ENCODE peak calls at places on chromosomes 5 and 9, in five cellular contexts. D, N, O, U and G are unnamed samples. For H3K27me3 and H3K4me1, the result is how much of the 10 kb centered on the place peaks cover.

GRCh38 chr5:87113848-87114247 is 153.8 kb upstream of the RASA1 start:
- DNase-seq in D (no peak), N (no peak), O (no peak), U (no peak), G (no peak)

GRCh38 chr5:80736730-80737129 is 81.9 kb upstream of the DHFR start:
- DNase-seq in D (no peak), N (no peak), O (no peak), U (no peak), G (no peak)

GRCh38 chr9:92506184-92506857 is 24.0 kb upstream of the ASPN start:
- DNase-seq in D (no peak), N (no peak), O (peak), U (no peak), G (no peak)

GRCh38 chr9:89171231-89171630 is 7.4 kb downstream of the SHC3 start:
- DNase-seq in D (no peak), N (no peak), O (no peak), U (no peak), G (no peak)

GRCh38 chr5:168106008-168106761 is 185.3 kb upstream of the WWC1 start:
- DNase-seq in D (no peak), N (no peak), O (no peak), U (no peak), G (no peak)

GRCh38 chr5:147748590-147748989 is 33.9 kb downstream of the JAKMIP2 start:
- DNase-seq in D (no peak), N (no peak), O (no peak), U (no peak), G (no peak)

GRCh38 chr5:99191181-99191775 is 262.5 kb upstream of the CHD1 start:
- DNase-seq in D (no peak), N (no peak), O (no peak), U (no peak), G (no peak)

GRCh38 chr5:90338712-90339372 is 70.7 kb downstream of the CETN3 start:
- DNase-seq in D (no peak), N (no peak), O (no peak), U (no peak), G (no peak)

GRCh38 chr9:129184743-129185142 is 6.7 kb upstream of the IER5L start:
- DNase-seq in D (no peak), N (no peak), O (no peak), U (no peak), G (no peak)

GRCh38 chr9:15349892-15350761 is 43.1 kb upstream of the TTC39B start:
- DNase-seq in D (no peak), N (peak), O (no peak), U (no peak), G (no peak)

GRCh38 chr5:150412319-150413175 is at the start of gene CD74:
- DNase-seq in D (peak), N (peak), O (peak), U (peak), G (no peak)

GRCh38 chr5:133938039-133938821 is 30.2 kb downstream of the C5orf15 start:
- DNase-seq in D (no peak), N (peak), O (no peak), U (no peak), G (no peak)

GRCh38 chr9:89593776-89594427 is 10.9 kb upstream of the GADD45G start:
- DNase-seq in D (peak), N (peak), O (peak), U (peak), G (no peak)

GRCh38 chr5:132011561-132012384 is at the start of gene ACSL6:
- DNase-seq in D (peak), N (peak), O (peak), U (peak), G (no peak)
- H3K4me3 ChIP-seq in D (peak), N (peak), O (peak), U (peak), G (peak)

GRCh38 chr9:36997414-36997813 is 36.7 kb downstream of the PAX5 start:
- DNase-seq in D (no peak), N (no peak), O (no peak), U (no peak), G (no peak)
- H3K27me3 ChIP-seq in D (under half), N (under half), O (under half), U (half or more), G (under half)

GRCh38 chr5:142363619-142363963 is 38.8 kb upstream of the SPRY4 start:
- DNase-seq in D (no peak), N (no peak), O (no peak), U (no peak), G (no peak)
- H3K4me1 ChIP-seq in D (under half), N (under half), O (under half), U (under half), G (under half)

GRCh38 chr9:90826326-90827020 is 24.9 kb downstream of the SYK start:
- DNase-seq in D (no peak), N (no peak), O (no peak), U (no peak), G (no peak)
- H3K4me3 ChIP-seq in D (no peak), N (no peak), O (no peak), U (peak), G (no peak)

DNA sequence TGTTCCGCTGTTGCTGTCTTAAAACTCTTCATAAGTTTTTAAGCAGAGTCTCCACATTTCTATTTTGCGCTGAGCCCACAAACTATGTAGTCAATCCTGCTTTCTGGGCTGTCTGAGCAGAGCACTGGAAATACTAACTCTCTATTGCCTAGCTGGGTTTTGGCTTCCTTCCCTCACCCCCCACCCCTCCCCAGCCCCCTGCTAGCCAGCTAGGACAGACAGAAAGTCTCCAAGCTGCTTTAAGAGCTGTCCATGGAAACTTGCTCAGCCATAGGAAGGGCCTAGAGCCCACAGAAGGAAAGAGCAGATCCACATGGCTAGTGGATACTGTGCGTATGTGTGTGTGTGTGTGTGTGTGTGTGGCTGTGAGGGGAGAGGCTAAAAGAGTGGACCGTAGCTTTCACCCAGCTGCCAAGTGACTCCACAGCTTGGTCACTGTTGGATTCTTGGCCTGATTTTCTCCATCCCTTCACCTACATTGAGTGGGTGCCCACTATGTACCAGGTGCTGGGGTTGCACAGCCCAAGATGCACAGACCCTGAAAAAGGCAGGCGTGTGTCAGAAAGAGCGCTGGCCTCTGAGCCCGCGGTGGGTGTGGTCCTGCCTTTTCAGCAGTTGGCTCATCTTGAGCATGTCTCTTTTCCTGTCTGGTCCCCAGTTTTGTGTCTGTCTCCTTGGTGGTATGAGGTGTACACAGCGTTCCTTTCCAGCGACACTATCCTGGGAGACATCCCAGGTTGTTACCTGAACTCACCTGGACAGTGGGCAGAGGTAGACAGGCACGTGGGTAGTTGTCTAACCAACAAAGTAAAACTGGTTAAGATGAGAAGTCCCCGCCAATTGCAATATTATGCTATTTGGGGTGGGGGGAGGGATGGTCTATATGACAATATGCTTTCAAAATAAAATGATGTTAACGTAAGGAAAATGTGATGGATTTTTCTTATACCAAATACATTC is 5.4 kb upstream of the NKX2-5 start:
- DNase-seq in D (no peak), N (no peak), O (no peak), U (no peak), G (no peak)
- H3K27me3 ChIP-seq in D (half or more), N (half or more), O (under half), U (half or more), G (half or more)

GRCh38 chr5:95731571-95732554 is 727 bp downstream of the RHOBTB3 start:
- DNase-seq in D (peak), N (peak), O (peak), U (peak), G (no peak)
- H3K4me1 ChIP-seq in D (under half), N (half or more), O (half or more), U (half or more), G (under half)

GRCh38 chr5:36066001-36066539 is 612 bp downstream of the UGT3A2 start:
- DNase-seq in D (no peak), N (no peak), O (no peak), U (no peak), G (no peak)
- H3K4me3 ChIP-seq in D (no peak), N (no peak), O (peak), U (peak), G (peak)

GRCh38 chr9:138051586-138052321 is 174.2 kb downstream of the CACNA1B start:
- DNase-seq in D (no peak), N (no peak), O (no peak), U (peak), G (no peak)

GRCh38 chr9:138050472-138051330 is 173.1 kb downstream of the CACNA1B start:
- DNase-seq in D (no peak), N (no peak), O (no peak), U (peak), G (no peak)

GRCh38 chr9:138052635-138053320 is 175.2 kb downstream of the CACNA1B start:
- DNase-seq in D (no peak), N (no peak), O (no peak), U (peak), G (no peak)

GRCh38 chr9:138053321-138053868 is 175.8 kb downstream of the CACNA1B start:
- DNase-seq in D (no peak), N (no peak), O (no peak), U (peak), G (no peak)

GRCh38 chr9:138052322-138052615 is 174.7 kb downstream of the CACNA1B start:
- DNase-seq in D (no peak), N (no peak), O (no peak), U (peak), G (no peak)
- H3K27me3 ChIP-seq in D (under half), N (under half), O (under half), U (under half), G (under half)